ENCODE peak calls at places on chromosomes 1 and 21, in seven cellular contexts. One of them, this sample, is unnamed.

GRCh38 chr1:18938707-18939070 is 17.8 kb downstream of the IFFO2 start:
- DNase-seq in sigmoid colon: no peak
- DNase-seq in right lobe of liver: no peak
- DNase-seq in GM12891: no peak
- DNase-seq in tibial nerve: no peak
- DNase-seq in H54: no peak
- DNase-seq in heart left ventricle: no peak
- DNase-seq in this sample: no peak

GRCh38 chr1:246427611-246428010 is 79.5 kb downstream of the SMYD3 start:
- DNase-seq in H54: no peak
- DNase-seq in sigmoid colon: no peak
- DNase-seq in tibial nerve: no peak
- DNase-seq in GM12891: no peak
- DNase-seq in heart left ventricle: no peak
- DNase-seq in right lobe of liver: no peak
- DNase-seq in this sample: no peak

GRCh38 chr1:89126602-89127001 is 688 bp upstream of the GBP2 start:
- DNase-seq in GM12891: no peak
- DNase-seq in sigmoid colon: no peak
- DNase-seq in H54: no peak
- DNase-seq in tibial nerve: no peak
- DNase-seq in right lobe of liver: no peak
- DNase-seq in heart left ventricle: no peak
- DNase-seq in this sample: no peak

GRCh38 chr1:2822621-2823145 is 21.2 kb upstream of the TTC34 start:
- DNase-seq in right lobe of liver: peak
- DNase-seq in GM12891: no peak
- DNase-seq in H54: no peak
- DNase-seq in tibial nerve: no peak
- DNase-seq in heart left ventricle: no peak
- DNase-seq in sigmoid colon: no peak
- DNase-seq in this sample: no peak

GRCh38 chr21:42063578-42064521 is 7.3 kb upstream of the UMODL1 start:
- DNase-seq in right lobe of liver: peak
- DNase-seq in tibial nerve: no peak
- DNase-seq in GM12891: no peak
- DNase-seq in sigmoid colon: no peak
- DNase-seq in heart left ventricle: no peak
- DNase-seq in H54: no peak
- DNase-seq in this sample: peak

GRCh38 chr1:1283821-1284220 is 3.6 kb downstream of the SCNN1D start:
- DNase-seq in GM12891: no peak
- DNase-seq in sigmoid colon: no peak
- DNase-seq in tibial nerve: no peak
- DNase-seq in right lobe of liver: no peak
- DNase-seq in H54: no peak
- DNase-seq in heart left ventricle: no peak
- DNase-seq in this sample: no peak

GRCh38 chr1:221487781-221488520 is 253.9 kb downstream of the DUSP10 start:
- DNase-seq in tibial nerve: no peak
- DNase-seq in sigmoid colon: no peak
- DNase-seq in heart left ventricle: no peak
- DNase-seq in GM12891: no peak
- DNase-seq in right lobe of liver: no peak
- DNase-seq in H54: peak
- DNase-seq in this sample: no peak

GRCh38 chr1:42380617-42381423 is at the start of gene RIMKLA:
- DNase-seq in H54: no peak
- DNase-seq in tibial nerve: no peak
- DNase-seq in GM12891: peak
- DNase-seq in sigmoid colon: peak
- DNase-seq in heart left ventricle: peak
- DNase-seq in right lobe of liver: peak
- DNase-seq in this sample: peak

GRCh38 chr1:25649041-25649440 is 32.5 kb downstream of the MAN1C1 start:
- DNase-seq in tibial nerve: no peak
- DNase-seq in sigmoid colon: no peak
- DNase-seq in GM12891: no peak
- DNase-seq in right lobe of liver: no peak
- DNase-seq in H54: no peak
- DNase-seq in heart left ventricle: no peak
- DNase-seq in this sample: no peak

GRCh38 chr1:94597701-94598100 is 56.1 kb upstream of the F3 start:
- DNase-seq in heart left ventricle: no peak
- DNase-seq in tibial nerve: no peak
- DNase-seq in right lobe of liver: no peak
- DNase-seq in sigmoid colon: no peak
- DNase-seq in GM12891: no peak
- DNase-seq in H54: no peak
- DNase-seq in this sample: no peak

GRCh38 chr1:32964461-32965250 is at the start of gene RNF19B:
- DNase-seq in right lobe of liver: peak
- DNase-seq in tibial nerve: peak
- DNase-seq in H54: peak
- DNase-seq in sigmoid colon: peak
- DNase-seq in GM12891: peak
- DNase-seq in heart left ventricle: peak
- DNase-seq in this sample: peak
- TF ChIP-seq POLR2A in right lobe of liver: peak
- TF ChIP-seq POLR2A in tibial nerve: peak
- TF ChIP-seq POLR2A in H54: peak
- TF ChIP-seq POLR2A in sigmoid colon: peak
- TF ChIP-seq POLR2A in GM12891: peak
- TF ChIP-seq POLR2A in heart left ventricle: peak
- TF ChIP-seq POLR2A in this sample: peak

DNA sequence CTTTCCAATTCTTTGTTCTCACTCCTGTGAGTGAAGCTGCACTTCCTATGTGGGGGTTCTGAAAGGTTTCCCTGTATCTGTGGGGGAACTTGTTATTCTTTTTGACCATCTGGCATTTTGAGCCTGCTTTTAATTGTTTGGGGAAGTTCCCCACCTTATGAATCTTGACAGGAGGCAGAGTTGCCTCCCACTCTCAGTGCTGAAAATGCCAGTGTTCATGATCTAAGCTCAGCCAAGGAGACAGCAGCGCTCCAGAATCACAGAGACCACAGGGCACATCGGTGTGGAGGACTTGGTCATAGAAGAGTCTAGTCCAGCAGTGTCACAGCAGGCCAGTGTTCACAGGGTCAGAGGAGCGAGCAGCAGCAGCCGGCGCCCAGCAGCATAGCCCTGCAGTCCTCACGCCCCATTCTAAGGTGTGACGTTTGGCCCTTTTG is 63.8 kb upstream of the PRDX6 start:
- DNase-seq in tibial nerve: no peak
- DNase-seq in H54: no peak
- DNase-seq in right lobe of liver: no peak
- DNase-seq in GM12891: no peak
- DNase-seq in sigmoid colon: no peak
- DNase-seq in heart left ventricle: no peak
- DNase-seq in this sample: no peak
- TF ChIP-seq POLR2A in tibial nerve: no peak
- TF ChIP-seq POLR2A in H54: no peak
- TF ChIP-seq POLR2A in right lobe of liver: no peak
- TF ChIP-seq POLR2A in GM12891: no peak
- TF ChIP-seq POLR2A in sigmoid colon: no peak
- TF ChIP-seq POLR2A in heart left ventricle: no peak
- TF ChIP-seq POLR2A in this sample: no peak

DNA sequence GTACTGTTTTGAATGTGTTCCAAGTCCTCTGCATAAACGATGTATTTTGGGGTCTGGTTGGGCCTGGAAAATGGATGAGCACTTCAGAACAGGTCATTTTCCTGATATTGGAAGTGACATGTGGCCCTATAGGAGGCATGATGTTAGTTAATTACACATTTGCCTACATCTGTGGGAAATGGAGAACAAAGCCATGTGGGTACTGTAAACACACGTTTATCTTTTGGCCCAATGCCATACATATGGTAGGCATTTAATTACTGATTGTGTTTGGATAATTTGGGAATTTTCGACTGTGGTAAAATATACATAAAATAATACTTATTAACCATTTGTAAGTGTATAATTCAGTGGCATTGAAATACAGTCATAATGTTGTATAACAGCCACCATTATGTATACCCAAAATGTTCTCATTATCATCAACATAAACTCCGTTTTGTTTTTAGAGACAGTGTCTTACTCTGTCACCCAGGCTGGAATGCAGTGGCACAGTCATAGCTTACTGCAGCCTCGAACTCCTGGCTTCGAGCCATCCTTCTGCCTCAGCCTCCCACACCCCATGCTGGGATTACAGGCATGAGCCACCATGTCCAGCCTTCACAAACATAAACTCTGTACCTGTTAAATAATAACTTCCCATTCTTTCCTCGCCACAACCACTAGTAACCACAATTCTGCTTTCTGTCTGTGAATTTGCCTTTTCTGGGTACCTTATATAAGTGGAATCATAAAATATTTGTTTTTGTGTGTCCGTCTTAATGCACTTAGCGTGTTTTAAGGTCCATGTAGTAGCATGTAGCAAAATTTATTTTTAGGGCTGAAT is 11.9 kb upstream of the RNPEP start:
- DNase-seq in sigmoid colon: no peak
- DNase-seq in heart left ventricle: no peak
- DNase-seq in H54: no peak
- DNase-seq in GM12891: no peak
- DNase-seq in tibial nerve: no peak
- DNase-seq in right lobe of liver: no peak
- DNase-seq in this sample: no peak
- TF ChIP-seq POLR2A in sigmoid colon: no peak
- TF ChIP-seq POLR2A in heart left ventricle: no peak
- TF ChIP-seq POLR2A in H54: no peak
- TF ChIP-seq POLR2A in GM12891: peak
- TF ChIP-seq POLR2A in tibial nerve: no peak
- TF ChIP-seq POLR2A in right lobe of liver: no peak
- TF ChIP-seq POLR2A in this sample: no peak

GRCh38 chr21:25568230-25568629 is 39.1 kb downstream of the MRPL39 start:
- DNase-seq in tibial nerve: no peak
- DNase-seq in GM12891: no peak
- DNase-seq in right lobe of liver: peak
- DNase-seq in heart left ventricle: peak
- DNase-seq in sigmoid colon: peak
- DNase-seq in H54: no peak
- DNase-seq in this sample: peak

GRCh38 chr21:25567472-25567871 is 39.8 kb downstream of the MRPL39 start:
- DNase-seq in GM12891: no peak
- DNase-seq in sigmoid colon: no peak
- DNase-seq in right lobe of liver: no peak
- DNase-seq in H54: no peak
- DNase-seq in heart left ventricle: no peak
- DNase-seq in tibial nerve: no peak
- DNase-seq in this sample: no peak

GRCh38 chr21:25571726-25572121 is 35.6 kb downstream of the MRPL39 start:
- DNase-seq in right lobe of liver: no peak
- DNase-seq in sigmoid colon: no peak
- DNase-seq in H54: no peak
- DNase-seq in GM12891: no peak
- DNase-seq in heart left ventricle: no peak
- DNase-seq in tibial nerve: no peak
- DNase-seq in this sample: no peak

GRCh38 chr21:25569084-25569483 is 38.2 kb downstream of the MRPL39 start:
- DNase-seq in heart left ventricle: no peak
- DNase-seq in tibial nerve: no peak
- DNase-seq in right lobe of liver: no peak
- DNase-seq in H54: no peak
- DNase-seq in sigmoid colon: no peak
- DNase-seq in GM12891: no peak
- DNase-seq in this sample: no peak

GRCh38 chr21:25569711-25570110 is 37.6 kb downstream of the MRPL39 start:
- DNase-seq in GM12891: no peak
- DNase-seq in right lobe of liver: no peak
- DNase-seq in tibial nerve: no peak
- DNase-seq in H54: no peak
- DNase-seq in sigmoid colon: no peak
- DNase-seq in heart left ventricle: no peak
- DNase-seq in this sample: no peak
- TF ChIP-seq POLR2A in GM12891: peak
- TF ChIP-seq POLR2A in right lobe of liver: no peak
- TF ChIP-seq POLR2A in tibial nerve: no peak
- TF ChIP-seq POLR2A in H54: no peak
- TF ChIP-seq POLR2A in sigmoid colon: no peak
- TF ChIP-seq POLR2A in heart left ventricle: no peak
- TF ChIP-seq POLR2A in this sample: no peak

DNA sequence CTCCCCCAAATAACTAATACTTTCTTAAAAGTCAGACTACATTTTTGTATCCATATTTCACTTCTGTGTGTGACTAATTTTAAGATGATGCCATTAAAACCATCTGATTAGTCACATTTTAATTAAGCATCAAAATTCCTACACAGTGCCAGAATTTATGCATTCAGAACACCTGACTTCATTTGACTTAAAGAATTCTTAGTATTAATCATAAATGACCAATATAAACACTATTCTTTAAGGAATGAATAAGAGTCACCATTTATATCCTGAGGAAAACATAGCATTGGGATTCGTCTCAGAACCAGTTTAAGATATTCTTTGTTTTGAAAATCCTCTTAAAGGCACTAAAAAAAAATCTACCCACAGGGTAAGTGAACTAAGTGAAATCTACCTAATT is 37.0 kb downstream of the TM2D1 start:
- DNase-seq in tibial nerve: no peak
- DNase-seq in right lobe of liver: no peak
- DNase-seq in H54: no peak
- DNase-seq in sigmoid colon: no peak
- DNase-seq in GM12891: no peak
- DNase-seq in heart left ventricle: no peak
- DNase-seq in this sample: no peak
- TF ChIP-seq POLR2A in tibial nerve: no peak
- TF ChIP-seq POLR2A in right lobe of liver: no peak
- TF ChIP-seq POLR2A in H54: no peak
- TF ChIP-seq POLR2A in sigmoid colon: no peak
- TF ChIP-seq POLR2A in GM12891: no peak
- TF ChIP-seq POLR2A in heart left ventricle: no peak
- TF ChIP-seq POLR2A in this sample: no peak

GRCh38 chr1:44354840-44355581 is at the start of gene ERI3:
- DNase-seq in tibial nerve: peak
- DNase-seq in sigmoid colon: peak
- DNase-seq in right lobe of liver: peak
- DNase-seq in heart left ventricle: peak
- DNase-seq in H54: peak
- DNase-seq in GM12891: peak
- DNase-seq in this sample: peak
- TF ChIP-seq POLR2A in tibial nerve: peak
- TF ChIP-seq POLR2A in sigmoid colon: no peak
- TF ChIP-seq POLR2A in right lobe of liver: peak
- TF ChIP-seq POLR2A in heart left ventricle: no peak
- TF ChIP-seq POLR2A in H54: peak
- TF ChIP-seq POLR2A in GM12891: no peak
- TF ChIP-seq POLR2A in this sample: peak

This sample was measured in Peyer's patch.